ENCODE peak calls at places on chromosome 12, in six cellular contexts. One of them, this sample, is unnamed.

GRCh38 chr12:46915082-46915481 is 89.3 kb upstream of the SLC38A4 start:
- DNase-seq in brain microvascular endothelial cell: peak; percentile 83
- DNase-seq in dorsolateral prefrontal cortex: no peak
- DNase-seq in CD8-positive, alpha-beta memory T cell: no peak
- DNase-seq in right cardiac atrium: peak; percentile 45
- DNase-seq in upper lobe of right lung: no peak
- DNase-seq in this sample: no peak

GRCh38 chr12:118035194-118036041 is 18.9 kb downstream of the RFC5 start:
- DNase-seq in upper lobe of right lung: no peak
- DNase-seq in dorsolateral prefrontal cortex: no peak
- DNase-seq in CD8-positive, alpha-beta memory T cell: no peak
- DNase-seq in right cardiac atrium: no peak
- DNase-seq in brain microvascular endothelial cell: peak; percentile 6
- DNase-seq in this sample: no peak

GRCh38 chr12:123960029-123960428 is 12.6 kb downstream of the CCDC92 start:
- DNase-seq in CD8-positive, alpha-beta memory T cell: no peak
- DNase-seq in brain microvascular endothelial cell: no peak
- DNase-seq in upper lobe of right lung: no peak
- DNase-seq in right cardiac atrium: no peak
- DNase-seq in dorsolateral prefrontal cortex: no peak
- DNase-seq in this sample: no peak

GRCh38 chr12:48004039-48004940 is at the start of gene COL2A1:
- DNase-seq in CD8-positive, alpha-beta memory T cell: no peak
- DNase-seq in right cardiac atrium: no peak
- DNase-seq in brain microvascular endothelial cell: no peak
- DNase-seq in upper lobe of right lung: no peak
- DNase-seq in dorsolateral prefrontal cortex: no peak
- DNase-seq in this sample: no peak

GRCh38 chr12:108340037-108340436 is 926 bp upstream of the CMKLR1 start:
- DNase-seq in CD8-positive, alpha-beta memory T cell: no peak
- DNase-seq in dorsolateral prefrontal cortex: no peak
- DNase-seq in brain microvascular endothelial cell: no peak
- DNase-seq in upper lobe of right lung: no peak
- DNase-seq in right cardiac atrium: peak; percentile 88
- DNase-seq in this sample: no peak

GRCh38 chr12:64098709-64099354 is 123.3 kb downstream of the KICS2 start:
- DNase-seq in CD8-positive, alpha-beta memory T cell: no peak
- DNase-seq in upper lobe of right lung: no peak
- DNase-seq in dorsolateral prefrontal cortex: no peak
- DNase-seq in brain microvascular endothelial cell: peak; percentile 29
- DNase-seq in right cardiac atrium: no peak
- DNase-seq in this sample: no peak

GRCh38 chr12:106127289-106128126 is 11.2 kb downstream of the NUAK1 start:
- DNase-seq in right cardiac atrium: no peak
- DNase-seq in CD8-positive, alpha-beta memory T cell: no peak
- DNase-seq in upper lobe of right lung: no peak
- DNase-seq in brain microvascular endothelial cell: no peak
- DNase-seq in dorsolateral prefrontal cortex: no peak
- DNase-seq in this sample: no peak

GRCh38 chr12:15789215-15790171 is at the start of gene EPS8:
- DNase-seq in brain microvascular endothelial cell: peak; percentile 85
- DNase-seq in CD8-positive, alpha-beta memory T cell: peak; percentile 81
- DNase-seq in right cardiac atrium: peak; percentile 97
- DNase-seq in upper lobe of right lung: peak; percentile 96
- DNase-seq in dorsolateral prefrontal cortex: peak; percentile 86
- DNase-seq in this sample: peak; percentile 66

GRCh38 chr12:7989827-7990491 is 42.6 kb upstream of the FOXJ2 start:
- DNase-seq in CD8-positive, alpha-beta memory T cell: peak; percentile 43
- DNase-seq in right cardiac atrium: peak; percentile 62
- DNase-seq in upper lobe of right lung: peak; percentile 85
- DNase-seq in brain microvascular endothelial cell: no peak
- DNase-seq in dorsolateral prefrontal cortex: no peak
- DNase-seq in this sample: no peak

GRCh38 chr12:52488736-52489135 is 4.3 kb downstream of the KRT6A start:
- DNase-seq in CD8-positive, alpha-beta memory T cell: no peak
- DNase-seq in brain microvascular endothelial cell: no peak
- DNase-seq in right cardiac atrium: no peak
- DNase-seq in upper lobe of right lung: no peak
- DNase-seq in dorsolateral prefrontal cortex: no peak
- DNase-seq in this sample: no peak

GRCh38 chr12:39736406-39736805 is 116.8 kb upstream of the ABCD2 start:
- DNase-seq in dorsolateral prefrontal cortex: no peak
- DNase-seq in right cardiac atrium: no peak
- DNase-seq in CD8-positive, alpha-beta memory T cell: no peak
- DNase-seq in upper lobe of right lung: no peak
- DNase-seq in brain microvascular endothelial cell: no peak
- DNase-seq in this sample: no peak

GRCh38 chr12:19529933-19530630 is 90.8 kb downstream of the AEBP2 start:
- DNase-seq in brain microvascular endothelial cell: peak; percentile 53
- DNase-seq in dorsolateral prefrontal cortex: no peak
- DNase-seq in CD8-positive, alpha-beta memory T cell: no peak
- DNase-seq in upper lobe of right lung: no peak
- DNase-seq in right cardiac atrium: no peak
- DNase-seq in this sample: no peak

GRCh38 chr12:131896080-131896810 is 1.8 kb downstream of the ULK1 start:
- DNase-seq in dorsolateral prefrontal cortex: peak; percentile 77
- DNase-seq in brain microvascular endothelial cell: peak; percentile 74
- DNase-seq in CD8-positive, alpha-beta memory T cell: peak; percentile 63
- DNase-seq in right cardiac atrium: peak; percentile 97
- DNase-seq in upper lobe of right lung: peak; percentile 96
- DNase-seq in this sample: peak; percentile 47

GRCh38 chr12:4268549-4269181 is 4.9 kb upstream of the CCND2 start:
- DNase-seq in right cardiac atrium: no peak
- DNase-seq in dorsolateral prefrontal cortex: no peak
- DNase-seq in brain microvascular endothelial cell: no peak
- DNase-seq in CD8-positive, alpha-beta memory T cell: no peak
- DNase-seq in upper lobe of right lung: no peak
- DNase-seq in this sample: no peak
- H3K27me3 ChIP-seq in right cardiac atrium: no peaks in the 10 kb centered on the region
- H3K27me3 ChIP-seq in dorsolateral prefrontal cortex: peaks cover 8% of the 10 kb centered on the region
- H3K27me3 ChIP-seq in brain microvascular endothelial cell: peaks cover 53% of the 10 kb centered on the region
- H3K27me3 ChIP-seq in CD8-positive, alpha-beta memory T cell: peaks cover 3% of the 10 kb centered on the region
- H3K27me3 ChIP-seq in upper lobe of right lung: peaks cover 27% of the 10 kb centered on the region
- H3K27me3 ChIP-seq in this sample: no peaks in the 10 kb centered on the region

DNA sequence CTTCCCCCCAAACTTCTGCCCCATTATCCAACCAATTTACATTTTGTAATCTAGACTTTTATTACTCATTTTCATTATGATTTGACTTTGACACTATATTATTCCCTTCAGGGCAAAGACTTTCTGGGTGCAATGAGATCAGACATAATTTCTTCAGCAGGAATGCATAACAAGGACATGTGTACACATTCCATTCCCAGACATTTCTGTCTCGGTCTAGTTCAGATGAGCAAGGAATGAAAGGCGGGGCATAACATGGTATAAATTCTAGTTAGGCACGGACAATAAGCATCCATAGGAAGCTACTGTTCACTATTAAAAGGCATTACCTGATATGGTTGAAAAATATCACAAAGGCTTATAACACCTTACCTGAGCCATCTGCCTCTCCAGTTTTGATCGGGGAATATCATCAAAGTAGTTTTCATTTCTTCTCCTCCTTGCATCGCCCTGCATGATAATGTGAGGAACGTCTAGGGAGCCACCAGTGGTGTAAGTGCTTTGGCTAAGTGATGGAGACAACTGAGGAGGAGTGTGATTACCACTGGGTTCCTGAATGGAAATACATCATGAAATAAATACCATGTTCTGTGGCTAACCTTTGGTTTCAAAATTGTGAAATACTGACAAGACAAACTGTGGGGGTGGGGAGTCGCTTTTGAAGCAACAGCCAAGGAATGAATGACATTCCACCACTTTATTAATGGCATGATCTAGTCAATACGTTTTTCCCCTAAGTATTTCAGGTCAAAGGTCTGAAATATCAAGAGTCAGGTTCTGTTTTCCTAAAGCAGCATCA is 183.9 kb downstream of the APAF1 start:
- DNase-seq in brain microvascular endothelial cell: no peak
- DNase-seq in dorsolateral prefrontal cortex: no peak
- DNase-seq in upper lobe of right lung: no peak
- DNase-seq in right cardiac atrium: no peak
- DNase-seq in CD8-positive, alpha-beta memory T cell: no peak
- DNase-seq in this sample: no peak
- H3K27ac ChIP-seq in brain microvascular endothelial cell: no peak overlapping the region
- H3K27ac ChIP-seq in dorsolateral prefrontal cortex: no peak overlapping the region
- H3K27ac ChIP-seq in upper lobe of right lung: no peak overlapping the region
- H3K27ac ChIP-seq in right cardiac atrium: no peak overlapping the region
- H3K27ac ChIP-seq in CD8-positive, alpha-beta memory T cell: no peak overlapping the region
- H3K27ac ChIP-seq in this sample: no peak overlapping the region

GRCh38 chr12:3998968-3999792 is 126.0 kb upstream of the PARP11 start:
- DNase-seq in right cardiac atrium: no peak
- DNase-seq in brain microvascular endothelial cell: no peak
- DNase-seq in CD8-positive, alpha-beta memory T cell: no peak
- DNase-seq in dorsolateral prefrontal cortex: no peak
- DNase-seq in upper lobe of right lung: no peak
- DNase-seq in this sample: no peak
- H3K27me3 ChIP-seq in right cardiac atrium: no peaks in the 10 kb centered on the region
- H3K27me3 ChIP-seq in brain microvascular endothelial cell: peaks cover 5% of the 10 kb centered on the region
- H3K27me3 ChIP-seq in CD8-positive, alpha-beta memory T cell: no peaks in the 10 kb centered on the region
- H3K27me3 ChIP-seq in dorsolateral prefrontal cortex: no peaks in the 10 kb centered on the region
- H3K27me3 ChIP-seq in upper lobe of right lung: no peaks in the 10 kb centered on the region
- H3K27me3 ChIP-seq in this sample: no peaks in the 10 kb centered on the region

GRCh38 chr12:119676022-119676421 is 8.1 kb downstream of the PRKAB1 start:
- DNase-seq in CD8-positive, alpha-beta memory T cell: no peak
- DNase-seq in right cardiac atrium: no peak
- DNase-seq in dorsolateral prefrontal cortex: no peak
- DNase-seq in upper lobe of right lung: no peak
- DNase-seq in brain microvascular endothelial cell: no peak
- DNase-seq in this sample: no peak

GRCh38 chr12:119676573-119676972 is 8.6 kb downstream of the PRKAB1 start:
- DNase-seq in right cardiac atrium: no peak
- DNase-seq in brain microvascular endothelial cell: no peak
- DNase-seq in upper lobe of right lung: no peak
- DNase-seq in dorsolateral prefrontal cortex: no peak
- DNase-seq in CD8-positive, alpha-beta memory T cell: no peak
- DNase-seq in this sample: no peak

GRCh38 chr12:119673634-119674033 is 5.7 kb downstream of the PRKAB1 start:
- DNase-seq in dorsolateral prefrontal cortex: no peak
- DNase-seq in brain microvascular endothelial cell: no peak
- DNase-seq in right cardiac atrium: peak; percentile 60
- DNase-seq in CD8-positive, alpha-beta memory T cell: no peak
- DNase-seq in upper lobe of right lung: no peak
- DNase-seq in this sample: no peak

GRCh38 chr12:119672194-119672593 is 4.3 kb downstream of the PRKAB1 start:
- DNase-seq in CD8-positive, alpha-beta memory T cell: no peak
- DNase-seq in right cardiac atrium: no peak
- DNase-seq in brain microvascular endothelial cell: no peak
- DNase-seq in dorsolateral prefrontal cortex: no peak
- DNase-seq in upper lobe of right lung: no peak
- DNase-seq in this sample: no peak

GRCh38 chr12:119674560-119674959 is 6.6 kb downstream of the PRKAB1 start:
- DNase-seq in right cardiac atrium: no peak
- DNase-seq in dorsolateral prefrontal cortex: no peak
- DNase-seq in brain microvascular endothelial cell: no peak
- DNase-seq in upper lobe of right lung: no peak
- DNase-seq in CD8-positive, alpha-beta memory T cell: no peak
- DNase-seq in this sample: no peak
- H3K27ac ChIP-seq in right cardiac atrium: no peak overlapping the region
- H3K27ac ChIP-seq in dorsolateral prefrontal cortex: peak overlapping the region; percentile 75
- H3K27ac ChIP-seq in brain microvascular endothelial cell: no peak overlapping the region
- H3K27ac ChIP-seq in upper lobe of right lung: peak overlapping the region; percentile 45
- H3K27ac ChIP-seq in CD8-positive, alpha-beta memory T cell: no peak overlapping the region
- H3K27ac ChIP-seq in this sample: no peak overlapping the region

GRCh38 chr12:6768385-6769002 is 2.3 kb downstream of the PTMS start:
- DNase-seq in right cardiac atrium: peak; percentile 61
- DNase-seq in CD8-positive, alpha-beta memory T cell: no peak
- DNase-seq in upper lobe of right lung: no peak
- DNase-seq in dorsolateral prefrontal cortex: no peak
- DNase-seq in brain microvascular endothelial cell: no peak
- DNase-seq in this sample: no peak
- H3K27me3 ChIP-seq in right cardiac atrium: no peaks in the 10 kb centered on the region
- H3K27me3 ChIP-seq in CD8-positive, alpha-beta memory T cell: no peaks in the 10 kb centered on the region
- H3K27me3 ChIP-seq in upper lobe of right lung: no peaks in the 10 kb centered on the region
- H3K27me3 ChIP-seq in dorsolateral prefrontal cortex: no peaks in the 10 kb centered on the region
- H3K27me3 ChIP-seq in brain microvascular endothelial cell: no peaks in the 10 kb centered on the region
- H3K27me3 ChIP-seq in this sample: peaks cover 2% of the 10 kb centered on the region

GRCh38 chr12:31715283-31715825 is 13.5 kb downstream of the AMN1 start:
- DNase-seq in brain microvascular endothelial cell: no peak
- DNase-seq in upper lobe of right lung: no peak
- DNase-seq in dorsolateral prefrontal cortex: no peak
- DNase-seq in CD8-positive, alpha-beta memory T cell: no peak
- DNase-seq in right cardiac atrium: no peak
- DNase-seq in this sample: no peak

GRCh38 chr12:31712877-31713276 is 15.9 kb downstream of the AMN1 start:
- DNase-seq in dorsolateral prefrontal cortex: no peak
- DNase-seq in right cardiac atrium: no peak
- DNase-seq in upper lobe of right lung: no peak
- DNase-seq in brain microvascular endothelial cell: no peak
- DNase-seq in CD8-positive, alpha-beta memory T cell: no peak
- DNase-seq in this sample: no peak

GRCh38 chr12:31710021-31710818 is 18.6 kb downstream of the AMN1 start:
- DNase-seq in upper lobe of right lung: no peak
- DNase-seq in CD8-positive, alpha-beta memory T cell: no peak
- DNase-seq in right cardiac atrium: no peak
- DNase-seq in brain microvascular endothelial cell: no peak
- DNase-seq in dorsolateral prefrontal cortex: no peak
- DNase-seq in this sample: no peak

GRCh38 chr12:31714406-31715271 is 14.2 kb downstream of the AMN1 start:
- DNase-seq in upper lobe of right lung: no peak
- DNase-seq in CD8-positive, alpha-beta memory T cell: no peak
- DNase-seq in dorsolateral prefrontal cortex: no peak
- DNase-seq in right cardiac atrium: no peak
- DNase-seq in brain microvascular endothelial cell: no peak
- DNase-seq in this sample: no peak
- H3K27ac ChIP-seq in upper lobe of right lung: peak overlapping the region; percentile 81
- H3K27ac ChIP-seq in CD8-positive, alpha-beta memory T cell: peak overlapping the region; percentile 67
- H3K27ac ChIP-seq in dorsolateral prefrontal cortex: peak overlapping the region; percentile 51
- H3K27ac ChIP-seq in right cardiac atrium: no peak overlapping the region
- H3K27ac ChIP-seq in brain microvascular endothelial cell: no peak overlapping the region
- H3K27ac ChIP-seq in this sample: no peak overlapping the region

GRCh38 chr12:130218682-130219081 is 56.4 kb downstream of the FZD10 start:
- DNase-seq in brain microvascular endothelial cell: no peak
- DNase-seq in upper lobe of right lung: no peak
- DNase-seq in dorsolateral prefrontal cortex: no peak
- DNase-seq in CD8-positive, alpha-beta memory T cell: no peak
- DNase-seq in right cardiac atrium: no peak
- DNase-seq in this sample: no peak
- H3K27me3 ChIP-seq in brain microvascular endothelial cell: no peaks in the 10 kb centered on the region
- H3K27me3 ChIP-seq in upper lobe of right lung: peaks cover 9% of the 10 kb centered on the region
- H3K27me3 ChIP-seq in dorsolateral prefrontal cortex: peaks cover 26% of the 10 kb centered on the region
- H3K27me3 ChIP-seq in CD8-positive, alpha-beta memory T cell: no peaks in the 10 kb centered on the region
- H3K27me3 ChIP-seq in right cardiac atrium: no peaks in the 10 kb centered on the region
- H3K27me3 ChIP-seq in this sample: no peaks in the 10 kb centered on the region

DNA sequence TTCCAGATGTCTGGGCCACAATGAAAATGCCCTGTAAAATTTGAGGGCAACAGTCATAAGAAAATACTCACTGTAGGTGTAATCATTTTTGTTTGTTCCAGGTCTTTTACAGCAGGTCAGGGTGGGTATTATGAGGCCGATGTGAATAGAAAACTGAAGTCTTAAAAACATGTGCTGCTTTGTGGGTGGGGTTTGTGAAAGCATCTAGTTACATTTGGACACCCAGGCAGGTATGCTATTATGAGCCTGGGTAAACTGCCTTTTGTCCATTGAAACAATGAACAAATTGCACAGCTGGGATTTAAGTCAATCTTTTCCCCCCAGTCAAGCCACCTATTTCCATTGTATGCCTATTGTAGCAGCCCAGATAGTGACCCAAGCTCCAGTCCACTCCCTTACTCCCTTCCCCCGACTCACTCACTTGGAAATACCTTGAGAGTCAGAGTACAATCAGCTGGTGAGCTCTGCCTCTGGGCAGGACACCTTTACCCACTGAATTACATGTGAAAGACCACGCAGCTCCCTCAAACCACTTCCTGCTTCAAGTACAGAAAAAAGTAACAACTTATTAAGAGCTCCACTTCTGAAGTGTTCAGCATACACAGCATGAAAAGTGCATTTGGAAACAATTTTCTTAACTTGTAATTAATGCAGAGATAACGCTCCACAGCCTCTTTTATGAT is 1.8 kb downstream of the IGF1 start:
- DNase-seq in dorsolateral prefrontal cortex: no peak
- DNase-seq in CD8-positive, alpha-beta memory T cell: peak; percentile 1
- DNase-seq in right cardiac atrium: no peak
- DNase-seq in brain microvascular endothelial cell: no peak
- DNase-seq in upper lobe of right lung: no peak
- DNase-seq in this sample: no peak
- H3K27ac ChIP-seq in dorsolateral prefrontal cortex: no peak overlapping the region
- H3K27ac ChIP-seq in CD8-positive, alpha-beta memory T cell: peak overlapping the region; percentile 6
- H3K27ac ChIP-seq in right cardiac atrium: no peak overlapping the region
- H3K27ac ChIP-seq in brain microvascular endothelial cell: no peak overlapping the region
- H3K27ac ChIP-seq in upper lobe of right lung: peak overlapping the region; percentile 40
- H3K27ac ChIP-seq in this sample: no peak overlapping the region

This sample was measured in iPS DF 6.9.